ENCODE peak calls at places on chromosomes 11 and 22, in five cellular contexts. One of them, this sample, is unnamed.

GRCh38 chr11:1598816-1599215 is 722 bp upstream of the KRTAP5-2 start:
- DNase-seq in tibial nerve: no peak
- DNase-seq in K562: no peak
- DNase-seq in A549: no peak
- DNase-seq in ovary: no peak
- DNase-seq in this sample: no peak

GRCh38 chr22:29126670-29127069 is 53.8 kb downstream of the KREMEN1 start:
- DNase-seq in tibial nerve: no peak
- DNase-seq in K562: no peak
- DNase-seq in A549: no peak
- DNase-seq in ovary: no peak
- DNase-seq in this sample: no peak

GRCh38 chr11:113673566-113674396 is 32.3 kb downstream of the TMPRSS5 start:
- DNase-seq in tibial nerve: no peak
- DNase-seq in K562: no peak
- DNase-seq in A549: no peak
- DNase-seq in ovary: no peak
- DNase-seq in this sample: no peak

GRCh38 chr22:39144101-39144815 is 8.2 kb downstream of the CBX7 start:
- DNase-seq in tibial nerve: no peak
- DNase-seq in K562: no peak
- DNase-seq in A549: no peak
- DNase-seq in ovary: peak; percentile 64
- DNase-seq in this sample: peak; percentile 74

GRCh38 chr11:69138265-69138664 is 17.5 kb upstream of the SMIM38 start:
- DNase-seq in tibial nerve: no peak
- DNase-seq in K562: no peak
- DNase-seq in A549: no peak
- DNase-seq in ovary: no peak
- DNase-seq in this sample: no peak

GRCh38 chr11:130671801-130672700 is 223.6 kb downstream of the ADAMTS15 start:
- DNase-seq in tibial nerve: peak; percentile 48
- DNase-seq in K562: no peak
- DNase-seq in A549: no peak
- DNase-seq in ovary: no peak
- DNase-seq in this sample: peak; percentile 49

GRCh38 chr11:575324-575995 is 810 bp upstream of the PHRF1 start:
- DNase-seq in tibial nerve: no peak
- DNase-seq in K562: no peak
- DNase-seq in A549: peak; percentile 76
- DNase-seq in ovary: no peak
- DNase-seq in this sample: no peak

GRCh38 chr11:20277014-20277413 is 86.5 kb upstream of the HTATIP2 start:
- DNase-seq in tibial nerve: no peak
- DNase-seq in K562: no peak
- DNase-seq in A549: no peak
- DNase-seq in ovary: no peak
- DNase-seq in this sample: no peak

GRCh38 chr22:20219667-20220628 is 48.2 kb downstream of the RTN4R start:
- DNase-seq in tibial nerve: no peak
- DNase-seq in K562: peak; percentile 92
- DNase-seq in A549: no peak
- DNase-seq in ovary: no peak
- DNase-seq in this sample: no peak

GRCh38 chr11:72671144-72672099 is 2.8 kb downstream of the PDE2A start:
- DNase-seq in tibial nerve: no peak
- DNase-seq in K562: no peak
- DNase-seq in A549: no peak
- DNase-seq in ovary: no peak
- DNase-seq in this sample: no peak

GRCh38 chr11:30960387-30960992 is 374.3 kb upstream of the MPPED2 start:
- DNase-seq in tibial nerve: no peak
- DNase-seq in K562: no peak
- DNase-seq in A549: peak; percentile 14
- DNase-seq in ovary: no peak
- DNase-seq in this sample: no peak

GRCh38 chr11:131204984-131205383 is 165.4 kb upstream of the NTM start:
- DNase-seq in tibial nerve: no peak
- DNase-seq in K562: no peak
- DNase-seq in A549: no peak
- DNase-seq in ovary: no peak
- DNase-seq in this sample: no peak

GRCh38 chr11:70399681-70400112 is 1.4 kb downstream of the CTTN start:
- DNase-seq in tibial nerve: peak; percentile 78
- DNase-seq in K562: peak; percentile 79
- DNase-seq in A549: peak; percentile 94
- DNase-seq in ovary: peak; percentile 93
- DNase-seq in this sample: peak; percentile 74

GRCh38 chr11:128868851-128869671 is 2.0 kb upstream of the KCNJ1 start:
- DNase-seq in tibial nerve: no peak
- DNase-seq in K562: no peak
- DNase-seq in A549: no peak
- DNase-seq in ovary: no peak
- DNase-seq in this sample: no peak

DNA sequence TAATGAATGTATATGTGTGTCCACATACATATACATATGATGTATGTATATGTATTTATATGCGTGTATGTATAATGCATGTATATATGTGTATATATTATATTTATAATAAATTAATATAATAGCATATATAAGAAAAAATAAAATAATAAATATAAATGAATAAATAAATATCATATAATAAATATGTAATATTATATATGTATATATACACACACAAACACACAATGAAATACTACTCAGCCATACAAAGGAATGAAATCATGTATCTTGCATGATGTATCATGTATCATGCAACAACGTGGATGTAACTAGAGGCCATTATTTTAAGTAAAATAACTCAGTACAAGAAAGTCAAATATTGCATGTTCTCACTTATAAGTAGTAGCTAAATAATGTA is 788.7 kb upstream of the CHORDC1 start:
- DNase-seq in tibial nerve: no peak
- DNase-seq in K562: no peak
- DNase-seq in A549: no peak
- DNase-seq in ovary: no peak
- DNase-seq in this sample: no peak
- TF ChIP-seq EP300 in tibial nerve: no peak
- TF ChIP-seq EP300 in K562: no peak
- TF ChIP-seq EP300 in A549: no peak
- TF ChIP-seq EP300 in ovary: no peak
- TF ChIP-seq EP300 in this sample: no peak

DNA sequence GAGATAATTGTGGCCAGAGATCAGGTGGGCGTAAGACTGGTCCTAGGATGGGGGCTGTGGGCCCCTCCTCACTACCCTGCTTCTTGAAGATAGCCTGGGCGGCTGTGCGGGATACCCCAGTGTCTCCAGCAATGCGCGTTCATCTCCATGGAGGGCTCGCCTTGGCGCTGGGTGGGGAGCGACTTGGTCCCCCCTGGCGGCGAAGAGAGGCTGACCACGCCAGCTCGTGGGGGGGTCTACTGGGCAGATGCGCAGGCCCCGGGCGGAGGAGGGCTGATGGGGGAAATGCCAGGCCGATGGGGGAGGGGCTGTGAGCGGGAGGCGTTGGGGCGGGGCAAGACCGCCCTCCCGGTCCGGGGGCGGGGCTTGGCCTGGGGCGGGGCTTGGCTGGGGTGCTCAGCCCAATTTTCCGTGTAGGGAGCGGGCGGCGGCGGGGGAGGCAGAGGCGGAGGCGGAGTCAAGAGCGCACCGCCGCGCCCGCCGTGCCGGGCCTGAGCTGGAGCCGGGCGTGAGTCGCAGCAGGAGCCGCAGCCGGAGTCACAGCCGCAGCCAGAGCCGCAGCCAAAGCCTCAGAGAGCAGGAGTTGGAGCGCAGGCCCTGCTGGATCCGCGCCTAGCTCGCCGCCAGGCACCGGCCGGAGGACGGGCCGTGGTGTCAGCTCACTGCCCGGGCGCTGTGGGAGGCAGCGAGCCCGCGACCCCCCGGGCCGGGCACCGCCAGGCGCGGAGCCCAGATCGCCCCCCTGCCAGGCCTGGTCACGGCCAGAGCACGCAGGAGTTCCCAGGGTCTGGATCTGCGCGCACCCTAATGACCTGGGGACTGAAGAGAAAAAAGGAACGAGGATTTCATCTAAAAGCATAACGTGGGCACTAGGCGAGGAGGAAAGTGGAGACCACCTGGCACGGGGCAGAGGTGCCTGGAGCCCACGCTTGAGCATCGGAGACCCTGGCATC is at the start of gene SLC35E4:
- DNase-seq in tibial nerve: peak; percentile 96
- DNase-seq in K562: peak; percentile 92
- DNase-seq in A549: peak; percentile 71
- DNase-seq in ovary: peak; percentile 98
- DNase-seq in this sample: peak; percentile 98
- TF ChIP-seq EP300 in tibial nerve: no peak
- TF ChIP-seq EP300 in K562: no peak
- TF ChIP-seq EP300 in A549: no peak
- TF ChIP-seq EP300 in ovary: no peak
- TF ChIP-seq EP300 in this sample: no peak

GRCh38 chr22:36343070-36343719 is 44.6 kb downstream of the MYH9 start:
- DNase-seq in tibial nerve: no peak
- DNase-seq in K562: no peak
- DNase-seq in A549: no peak
- DNase-seq in ovary: no peak
- DNase-seq in this sample: no peak

GRCh38 chr22:36341640-36342041 is 46.1 kb downstream of the MYH9 start:
- DNase-seq in tibial nerve: no peak
- DNase-seq in K562: no peak
- DNase-seq in A549: no peak
- DNase-seq in ovary: no peak
- DNase-seq in this sample: no peak

GRCh38 chr22:36340621-36341020 is 47.1 kb downstream of the MYH9 start:
- DNase-seq in tibial nerve: no peak
- DNase-seq in K562: peak; percentile 33
- DNase-seq in A549: no peak
- DNase-seq in ovary: no peak
- DNase-seq in this sample: no peak

GRCh38 chr22:36344106-36344827 is 43.5 kb downstream of the MYH9 start:
- DNase-seq in tibial nerve: no peak
- DNase-seq in K562: no peak
- DNase-seq in A549: no peak
- DNase-seq in ovary: no peak
- DNase-seq in this sample: no peak

DNA sequence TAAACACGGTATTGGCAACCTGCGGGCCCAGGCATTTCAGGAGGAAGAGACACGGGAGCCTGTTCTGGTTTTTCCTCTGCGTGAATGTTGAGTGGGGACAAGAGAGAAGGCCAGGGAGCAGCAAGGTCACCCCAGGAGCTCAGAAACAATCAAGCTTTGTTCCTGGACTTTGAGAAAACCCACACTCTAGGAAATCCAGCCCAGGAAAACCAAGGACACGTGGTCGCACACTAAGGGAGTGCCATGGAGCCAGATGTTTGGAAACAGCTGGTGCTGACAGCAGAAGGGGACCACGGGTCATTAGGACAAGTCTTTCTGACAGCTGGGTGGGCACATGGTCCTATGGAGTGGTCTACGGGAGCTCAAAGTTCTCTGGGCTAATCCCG is 44.1 kb downstream of the MYH9 start:
- DNase-seq in tibial nerve: no peak
- DNase-seq in K562: no peak
- DNase-seq in A549: no peak
- DNase-seq in ovary: no peak
- DNase-seq in this sample: no peak
- TF ChIP-seq EP300 in tibial nerve: no peak
- TF ChIP-seq EP300 in K562: no peak
- TF ChIP-seq EP300 in A549: no peak
- TF ChIP-seq EP300 in ovary: no peak
- TF ChIP-seq EP300 in this sample: no peak

GRCh38 chr11:47846998-47847397 is 1.2 kb downstream of the NUP160 start:
- DNase-seq in tibial nerve: no peak
- DNase-seq in K562: no peak
- DNase-seq in A549: no peak
- DNase-seq in ovary: no peak
- DNase-seq in this sample: no peak

GRCh38 chr11:47850337-47850736 is 2.2 kb upstream of the NUP160 start:
- DNase-seq in tibial nerve: no peak
- DNase-seq in K562: no peak
- DNase-seq in A549: no peak
- DNase-seq in ovary: no peak
- DNase-seq in this sample: no peak

GRCh38 chr11:47847537-47847891 is 636 bp downstream of the NUP160 start:
- DNase-seq in tibial nerve: no peak
- DNase-seq in K562: peak; percentile 37
- DNase-seq in A549: no peak
- DNase-seq in ovary: no peak
- DNase-seq in this sample: no peak

GRCh38 chr11:47848636-47849155 is 546 bp upstream of the NUP160 start:
- DNase-seq in tibial nerve: no peak
- DNase-seq in K562: no peak
- DNase-seq in A549: no peak
- DNase-seq in ovary: no peak
- DNase-seq in this sample: no peak

GRCh38 chr11:47847892-47848635 is at the start of gene NUP160:
- DNase-seq in tibial nerve: peak; percentile 77
- DNase-seq in K562: peak; percentile 88
- DNase-seq in A549: peak; percentile 79
- DNase-seq in ovary: peak; percentile 88
- DNase-seq in this sample: peak; percentile 91
- TF ChIP-seq EP300 in tibial nerve: peak; percentile 76
- TF ChIP-seq EP300 in K562: no peak
- TF ChIP-seq EP300 in A549: no peak
- TF ChIP-seq EP300 in ovary: peak; percentile 28
- TF ChIP-seq EP300 in this sample: no peak

GRCh38 chr11:2825261-2825885 is 60.2 kb downstream of the CDKN1C start:
- DNase-seq in tibial nerve: peak; percentile 75
- DNase-seq in K562: no peak
- DNase-seq in A549: no peak
- DNase-seq in ovary: peak; percentile 80
- DNase-seq in this sample: peak; percentile 76
- TF ChIP-seq EP300 in tibial nerve: peak; percentile 61
- TF ChIP-seq EP300 in K562: no peak
- TF ChIP-seq EP300 in A549: no peak
- TF ChIP-seq EP300 in ovary: no peak
- TF ChIP-seq EP300 in this sample: no peak

GRCh38 chr11:120174866-120175265 is 36.0 kb upstream of the OAF start:
- DNase-seq in tibial nerve: no peak
- DNase-seq in K562: no peak
- DNase-seq in A549: no peak
- DNase-seq in ovary: no peak
- DNase-seq in this sample: no peak
- TF ChIP-seq EP300 in tibial nerve: no peak
- TF ChIP-seq EP300 in K562: no peak
- TF ChIP-seq EP300 in A549: no peak
- TF ChIP-seq EP300 in ovary: no peak
- TF ChIP-seq EP300 in this sample: no peak

GRCh38 chr22:30354644-30355043 is 2.0 kb downstream of the SF3A1 start:
- DNase-seq in tibial nerve: no peak
- DNase-seq in K562: no peak
- DNase-seq in A549: no peak
- DNase-seq in ovary: no peak
- DNase-seq in this sample: no peak

GRCh38 chr22:30361916-30362631 is 5.3 kb downstream of the CCDC157 start:
- DNase-seq in tibial nerve: no peak
- DNase-seq in K562: no peak
- DNase-seq in A549: no peak
- DNase-seq in ovary: no peak
- DNase-seq in this sample: no peak

GRCh38 chr22:30351226-30351625 is 5.5 kb downstream of the SF3A1 start:
- DNase-seq in tibial nerve: no peak
- DNase-seq in K562: no peak
- DNase-seq in A549: no peak
- DNase-seq in ovary: no peak
- DNase-seq in this sample: no peak

GRCh38 chr22:30357650-30358215 is 926 bp downstream of the CCDC157 start:
- DNase-seq in tibial nerve: no peak
- DNase-seq in K562: no peak
- DNase-seq in A549: no peak
- DNase-seq in ovary: no peak
- DNase-seq in this sample: no peak

GRCh38 chr22:30356392-30357230 is at the start of the genes CCDC157 and SF3A1:
- DNase-seq in tibial nerve: peak; percentile 60
- DNase-seq in K562: peak; percentile 88
- DNase-seq in A549: peak; percentile 67
- DNase-seq in ovary: peak; percentile 91
- DNase-seq in this sample: peak; percentile 90
- TF ChIP-seq EP300 in tibial nerve: peak; percentile 82
- TF ChIP-seq EP300 in K562: no peak
- TF ChIP-seq EP300 in A549: no peak
- TF ChIP-seq EP300 in ovary: no peak
- TF ChIP-seq EP300 in this sample: no peak

This sample was measured in transverse colon.